ENCODE peak calls at places on chromosomes 4 and X, in nine cellular contexts. H is GM19239; I is B cell; E is stimulated activated CD4-positive, alpha-beta T cell treated with anti-CD3 and anti-CD28 coated beads, TNF-alpha, amount 100 ng/mL, for 4 hours; P is activated naive CD4-positive, alpha-beta T cell treated with Interleukin-2 at 50 U/mL for 16 hours; D is sciatic nerve; L is nephron progenitor cell; N is CD4-positive, alpha-beta memory T cell; C is GDM1. J is an unnamed sample.

GRCh38 chrX:22690116-22690515 is 309.6 kb upstream of the DDX53 start:
- DNase-seq in H (no peak), I (no peak), E (no peak), P (no peak), D (no peak), L (no peak), N (no peak), C (no peak), J (no peak)

GRCh38 chrX:36534900-36535299 is 473.3 kb upstream of the FAM47C start:
- DNase-seq in H (no peak), I (no peak), E (no peak), P (no peak), D (no peak), L (no peak), N (no peak), C (no peak), J (no peak)

GRCh38 chrX:38754102-38754790 is 47.0 kb upstream of the MID1IP1 start:
- DNase-seq in H (no peak), I (peak), E (no peak), P (peak), D (no peak), L (peak), N (peak), C (peak), J (no peak)

GRCh38 chr4:125728568-125728967 is 413.8 kb downstream of the FAT4 start:
- DNase-seq in H (no peak), I (no peak), E (no peak), P (no peak), D (no peak), L (no peak), N (no peak), C (no peak), J (no peak)

GRCh38 chr4:120653790-120654189 is 268.7 kb downstream of the PRDM5 start:
- DNase-seq in H (no peak), I (no peak), E (no peak), P (no peak), D (no peak), L (no peak), N (no peak), C (no peak), J (no peak)

GRCh38 chr4:124737619-124738018 is 25.1 kb upstream of the ANKRD50 start:
- DNase-seq in H (no peak), I (no peak), E (no peak), P (no peak), D (no peak), L (no peak), N (no peak), C (no peak), J (no peak)

GRCh38 chrX:65607070-65607742 is 60.2 kb upstream of the MSN start:
- DNase-seq in H (no peak), I (no peak), E (no peak), P (peak), D (no peak), L (no peak), N (no peak), C (no peak), J (no peak)

GRCh38 chr4:78058591-78059523 is 1.7 kb downstream of the FRAS1 start:
- DNase-seq in H (no peak), I (peak), E (no peak), P (no peak), D (peak), L (peak), N (no peak), C (no peak), J (no peak)

GRCh38 chr4:143336828-143337599 is at the start of gene GAB1:
- DNase-seq in H (peak), I (no peak), E (no peak), P (peak), D (peak), L (peak), N (no peak), C (peak), J (peak)

J was measured in occipital lobe.